ENCODE peak calls at places on chromosomes 12 and 14, in eight cellular contexts. S is heart left ventricle; D is RWPE2; P is GM23338; N is cardiac muscle cell; Z is endothelial cell of umbilical vein; Y is CD4-positive, CD25-positive, alpha-beta regulatory T cell; X is hepatocyte. J is an unnamed sample. For H3K4me1, the result is how much of the 10 kb centered on the place peaks cover.

GRCh38 chr12:49624919-49625577 is 1.7 kb downstream of the PRPF40B start:
- DNase-seq in Z (no peak), X (no peak), N (no peak), D (peak), S (no peak), Y (no peak), P (no peak), J (peak)

GRCh38 chr12:51371295-51371953 is 19.8 kb downstream of the GALNT6 start:
- DNase-seq in X (peak), P (peak), Z (peak), Y (no peak), S (no peak), D (peak), N (peak), J (peak)

GRCh38 chr14:103372552-103373304 is 12.5 kb upstream of the MARK3 start:
- DNase-seq in D (peak), S (no peak), Z (peak), Y (no peak), P (peak), N (peak), X (peak), J (no peak)

GRCh38 chr12:25020621-25021243 is 71.8 kb upstream of the BCAT1 start:
- DNase-seq in Z (no peak), N (no peak), S (no peak), Y (no peak), D (no peak), P (no peak), X (no peak), J (no peak)

GRCh38 chr12:101010881-101011280 is 199.2 kb downstream of the SLC5A8 start:
- DNase-seq in N (no peak), Z (no peak), S (no peak), D (no peak), P (no peak), Y (no peak), X (no peak), J (no peak)

GRCh38 chr14:101083564-101084435 is 180.3 kb upstream of the RTL1 start:
- DNase-seq in Z (no peak), Y (no peak), P (peak), X (no peak), D (no peak), S (no peak), N (no peak), J (no peak)

GRCh38 chr12:31922341-31923062 is 36.7 kb upstream of the RESF1 start:
- DNase-seq in Y (no peak), P (peak), Z (peak), N (no peak), D (no peak), X (no peak), S (no peak), J (no peak)

GRCh38 chr12:52441320-52441911 is 7.2 kb upstream of the KRT75 start:
- DNase-seq in X (peak), D (peak), P (no peak), Y (no peak), S (no peak), N (no peak), Z (no peak), J (peak)

DNA sequence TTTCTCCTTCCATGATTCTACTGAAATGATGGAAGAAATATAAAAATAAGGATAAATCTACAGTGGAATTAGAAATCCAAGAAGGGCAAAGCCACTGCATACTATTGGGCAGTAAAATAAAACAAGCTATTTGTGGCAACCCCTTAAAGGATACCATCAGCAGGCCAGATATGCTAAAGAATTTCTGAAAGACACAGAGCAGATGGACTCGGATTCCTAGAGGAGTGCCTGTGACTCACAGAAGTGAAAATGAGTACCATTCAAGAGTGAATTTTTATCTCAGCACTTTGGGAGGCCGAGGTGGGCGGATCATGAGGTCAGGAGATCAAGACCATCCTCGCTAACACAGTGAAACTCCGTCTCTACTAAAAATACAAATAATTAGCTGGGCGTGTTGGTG is 318.1 kb downstream of the LRIG3 start:
- DNase-seq in N (no peak), S (no peak), D (no peak), P (no peak), X (no peak), Y (no peak), Z (no peak), J (no peak)
- H3K4me1 ChIP-seq in N (under half), S (under half), D (under half), P (under half), X (under half), Y (under half), Z (under half), J (under half)

GRCh38 chr12:121182222-121182896 is 27.6 kb upstream of the P2RX4 start:
- DNase-seq in Z (no peak), S (no peak), Y (no peak), D (no peak), P (no peak), X (no peak), N (no peak), J (no peak)

GRCh38 chr12:121184984-121185894 is 24.7 kb upstream of the P2RX4 start:
- DNase-seq in Z (no peak), S (no peak), P (no peak), X (no peak), N (no peak), Y (no peak), D (no peak), J (no peak)

GRCh38 chr12:121184425-121184824 is 25.5 kb upstream of the P2RX4 start:
- DNase-seq in Y (no peak), N (no peak), X (no peak), Z (no peak), D (peak), S (no peak), P (peak), J (no peak)

GRCh38 chr12:121176826-121177529 is 33.0 kb upstream of the P2RX4 start:
- DNase-seq in X (no peak), P (no peak), D (no peak), N (no peak), Y (no peak), Z (no peak), S (no peak), J (no peak)

DNA sequence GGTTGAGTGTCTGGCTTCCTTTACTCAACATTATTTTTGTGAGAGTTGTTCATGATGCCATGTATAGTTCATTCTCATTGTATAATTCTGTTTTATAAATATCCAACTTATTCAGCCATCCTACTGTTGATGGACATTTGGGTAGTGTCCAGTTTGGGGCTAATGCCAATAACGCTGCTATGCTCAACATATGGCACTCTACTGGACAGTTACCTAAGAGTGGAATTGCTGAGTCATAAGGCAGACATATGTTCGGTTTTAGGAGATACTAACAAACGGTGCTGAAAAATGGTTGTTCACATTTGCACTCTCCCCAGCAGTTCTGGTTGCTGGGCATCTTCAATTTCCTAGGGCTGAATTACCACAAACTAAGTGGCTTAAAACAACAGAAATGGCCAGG is 28.7 kb upstream of the P2RX4 start:
- DNase-seq in S (no peak), P (no peak), X (no peak), D (no peak), Y (no peak), Z (no peak), N (no peak), J (no peak)
- H3K4me1 ChIP-seq in S (under half), P (under half), X (under half), D (under half), Y (under half), Z (under half), N (under half), J (under half)

GRCh38 chr12:82474181-82474797 is 116.0 kb downstream of the METTL25 start:
- DNase-seq in Y (no peak), N (no peak), S (no peak), Z (peak), P (no peak), X (no peak), D (no peak), J (no peak)

GRCh38 chr12:82474798-82475184 is 116.5 kb downstream of the METTL25 start:
- DNase-seq in Y (no peak), S (no peak), Z (peak), X (no peak), N (no peak), P (no peak), D (no peak), J (no peak)

GRCh38 chr12:82475211-82475610 is 116.9 kb downstream of the METTL25 start:
- DNase-seq in S (no peak), X (no peak), N (no peak), P (no peak), Z (no peak), Y (no peak), D (no peak), J (no peak)

GRCh38 chr12:82481954-82482353 is 123.6 kb downstream of the METTL25 start:
- DNase-seq in S (no peak), N (no peak), Z (no peak), Y (no peak), P (no peak), X (no peak), D (no peak), J (no peak)

GRCh38 chr12:82479511-82479910 is 121.2 kb downstream of the METTL25 start:
- DNase-seq in Y (no peak), N (no peak), S (no peak), P (peak), X (no peak), Z (peak), D (no peak), J (no peak)
- H3K4me1 ChIP-seq in Y (under half), N (under half), S (under half), P (under half), X (under half), Z (under half), D (under half), J (under half)

GRCh38 chr12:47274725-47275124 is 195.0 kb upstream of the AMIGO2 start:
- DNase-seq in N (no peak), P (no peak), Y (no peak), Z (no peak), S (no peak), X (no peak), D (no peak), J (no peak)
- H3K4me1 ChIP-seq in N (under half), P (under half), Y (half or more), Z (under half), S (under half), X (under half), D (half or more), J (under half)

GRCh38 chr12:6535697-6535946 is 1.3 kb downstream of the GAPDH start:
- DNase-seq in S (no peak), X (no peak), D (no peak), Z (no peak), P (no peak), N (no peak), Y (no peak), J (no peak)
- H3K4me1 ChIP-seq in S (under half), X (under half), D (under half), Z (under half), P (under half), N (under half), Y (half or more), J (under half)

J was measured in Caco-2.